ENCODE peak calls at places on chromosomes 1 and 21, in nine cellular contexts. E, D, R, X, K, I, O, L and A are unnamed samples.

GRCh38 chr1:202619528-202619927 is 90.7 kb downstream of the SYT2 start:
- DNase-seq in K (no peak), L (peak), I (no peak), O (no peak), X (peak), R (no peak), E (no peak), D (no peak), A (no peak)

GRCh38 chr1:15654091-15654690 is 29.9 kb upstream of the PLEKHM2 start:
- DNase-seq in R (no peak), L (no peak), X (no peak), I (no peak), K (no peak), D (no peak), O (no peak), E (no peak), A (no peak)

GRCh38 chr1:56424744-56425493 is 154.4 kb downstream of the PLPP3 start:
- DNase-seq in R (peak), I (no peak), K (peak), X (peak), L (peak), O (no peak), D (peak), E (peak), A (no peak)

GRCh38 chr1:51341876-51342496 is 11.6 kb upstream of the TTC39A start:
- DNase-seq in X (no peak), D (peak), O (no peak), K (peak), L (no peak), E (no peak), I (no peak), R (peak), A (no peak)

GRCh38 chr1:83559531-83559930 is 439.4 kb downstream of the TTLL7 start:
- DNase-seq in R (no peak), D (no peak), E (no peak), K (no peak), I (no peak), O (no peak), X (no peak), L (no peak), A (no peak)

GRCh38 chr1:209685835-209686234 is 10.6 kb downstream of the G0S2 start:
- DNase-seq in D (no peak), O (no peak), I (no peak), L (no peak), K (peak), X (no peak), E (no peak), R (no peak), A (no peak)

GRCh38 chr21:33976980-33977720 is 61.5 kb upstream of the ATP5PO start:
- DNase-seq in E (peak), I (peak), O (no peak), D (no peak), L (no peak), X (no peak), K (no peak), R (no peak), A (no peak)

GRCh38 chr1:226381226-226381998 is 26.5 kb downstream of the PARP1 start:
- DNase-seq in D (no peak), X (no peak), E (no peak), I (no peak), K (no peak), L (no peak), O (no peak), R (no peak), A (no peak)

GRCh38 chr1:51423098-51423821 is 92.9 kb upstream of the TTC39A start:
- DNase-seq in E (no peak), D (peak), K (peak), O (no peak), L (no peak), R (peak), I (no peak), X (no peak), A (no peak)

GRCh38 chr1:17585266-17585987 is 45.9 kb downstream of the ARHGEF10L start:
- DNase-seq in K (no peak), I (no peak), D (no peak), R (no peak), O (no peak), X (no peak), E (no peak), L (no peak), A (no peak)

GRCh38 chr1:3727042-3727824 is 25.0 kb upstream of the CCDC27 start:
- DNase-seq in O (no peak), D (peak), E (no peak), R (no peak), I (no peak), X (no peak), L (no peak), K (peak), A (peak)

GRCh38 chr21:43701936-43702784 is 16.8 kb upstream of the PDXK start:
- DNase-seq in L (no peak), K (no peak), D (no peak), I (no peak), O (no peak), X (no peak), R (no peak), E (no peak), A (no peak)

GRCh38 chr1:90922202-90922601 is 99.6 kb downstream of the ZNF644 start:
- DNase-seq in I (no peak), X (no peak), O (no peak), R (no peak), K (no peak), D (no peak), E (no peak), L (no peak), A (no peak)

GRCh38 chr1:185861630-185862029 is 127.4 kb downstream of the HMCN1 start:
- DNase-seq in O (no peak), K (no peak), L (no peak), D (no peak), X (no peak), R (no peak), E (no peak), I (no peak), A (no peak)

GRCh38 chr1:30512253-30512921 is 211.0 kb downstream of the MATN1 start:
- DNase-seq in X (no peak), L (no peak), K (peak), D (no peak), I (peak), O (no peak), R (peak), E (no peak), A (no peak)

GRCh38 chr21:15370576-15370975 is 305.8 kb upstream of the NRIP1 start:
- DNase-seq in O (no peak), K (no peak), R (no peak), D (no peak), E (no peak), I (no peak), X (no peak), L (no peak), A (no peak)

GRCh38 chr1:224329484-224329841 is 509 bp downstream of the NVL start:
- DNase-seq in E (no peak), X (no peak), I (no peak), K (no peak), L (no peak), D (no peak), R (no peak), O (no peak), A (no peak)

GRCh38 chr1:53585116-53585515 is 125.9 kb downstream of the DMRTB1 start:
- DNase-seq in K (no peak), O (no peak), I (no peak), X (peak), L (no peak), R (peak), D (no peak), E (peak), A (no peak)

GRCh38 chr21:20443558-20444155 is 554.6 kb upstream of the NCAM2 start:
- DNase-seq in E (no peak), L (no peak), K (peak), X (no peak), D (peak), O (no peak), I (no peak), R (no peak), A (peak)

GRCh38 chr1:64843675-64844074 is 98.8 kb downstream of the RAVER2 start:
- DNase-seq in R (no peak), E (no peak), I (no peak), L (no peak), K (no peak), O (no peak), X (no peak), D (no peak), A (no peak)

GRCh38 chr1:208207388-208208131 is 36.6 kb downstream of the PLXNA2 start:
- DNase-seq in L (peak), X (no peak), I (no peak), O (peak), R (peak), K (no peak), D (no peak), E (peak), A (no peak)

GRCh38 chr1:231311696-231312095 is 26.0 kb downstream of the EXOC8 start:
- DNase-seq in E (no peak), R (no peak), D (no peak), I (peak), O (no peak), L (no peak), K (no peak), X (no peak), A (no peak)

GRCh38 chr1:173504268-173504667 is 27.1 kb downstream of the PRDX6 start:
- DNase-seq in E (no peak), O (no peak), R (no peak), X (no peak), K (no peak), D (no peak), L (no peak), I (no peak), A (no peak)

DNA sequence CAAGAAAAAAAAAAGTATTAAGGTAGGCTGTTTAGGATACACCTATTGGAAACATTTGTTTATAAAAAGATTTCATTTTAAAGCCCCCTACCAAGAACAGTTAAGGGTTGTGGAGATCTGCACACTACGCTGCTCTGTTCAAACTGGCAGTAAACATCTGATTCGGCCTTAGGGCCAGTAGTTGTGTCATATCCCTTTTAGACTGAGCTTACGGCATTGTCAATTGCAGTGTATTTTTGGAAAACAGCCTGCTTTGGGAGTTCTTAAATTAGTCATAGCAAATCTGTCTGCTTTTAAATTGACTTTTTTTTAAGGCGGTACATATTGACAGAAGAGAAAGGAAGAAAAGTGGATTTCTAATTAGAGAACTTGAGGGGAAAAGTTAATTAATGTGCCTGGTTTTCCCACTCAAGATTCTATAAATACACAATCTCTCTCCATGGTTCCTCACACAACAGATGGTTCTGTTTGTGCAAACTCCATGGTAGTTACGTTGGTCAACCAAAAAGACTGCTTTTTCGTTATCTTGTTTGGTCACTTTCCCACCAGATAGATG is 1.7 kb upstream of the ELK4 start:
- DNase-seq in E (no peak), K (no peak), X (no peak), R (no peak), I (no peak), O (no peak), L (no peak), D (no peak), A (no peak)
- TF ChIP-seq CTCF in E (no peak), K (no peak), X (no peak), R (no peak), I (no peak), O (no peak), L (no peak), D (no peak), A (no peak)

GRCh38 chr1:33741749-33742148 is 122.1 kb upstream of the HMGB4 start:
- DNase-seq in R (no peak), D (no peak), L (no peak), K (no peak), I (peak), E (no peak), O (no peak), X (no peak), A (no peak)

GRCh38 chr1:33738536-33738935 is 125.3 kb upstream of the HMGB4 start:
- DNase-seq in E (no peak), O (no peak), R (no peak), L (no peak), K (no peak), I (peak), X (no peak), D (no peak), A (no peak)

GRCh38 chr1:33738976-33739375 is 124.9 kb upstream of the HMGB4 start:
- DNase-seq in L (no peak), D (no peak), X (no peak), K (no peak), I (peak), R (no peak), E (no peak), O (no peak), A (no peak)

GRCh38 chr1:33742663-33743062 is 121.2 kb upstream of the HMGB4 start:
- DNase-seq in R (no peak), L (no peak), X (no peak), O (no peak), D (no peak), E (no peak), K (no peak), I (peak), A (no peak)

DNA sequence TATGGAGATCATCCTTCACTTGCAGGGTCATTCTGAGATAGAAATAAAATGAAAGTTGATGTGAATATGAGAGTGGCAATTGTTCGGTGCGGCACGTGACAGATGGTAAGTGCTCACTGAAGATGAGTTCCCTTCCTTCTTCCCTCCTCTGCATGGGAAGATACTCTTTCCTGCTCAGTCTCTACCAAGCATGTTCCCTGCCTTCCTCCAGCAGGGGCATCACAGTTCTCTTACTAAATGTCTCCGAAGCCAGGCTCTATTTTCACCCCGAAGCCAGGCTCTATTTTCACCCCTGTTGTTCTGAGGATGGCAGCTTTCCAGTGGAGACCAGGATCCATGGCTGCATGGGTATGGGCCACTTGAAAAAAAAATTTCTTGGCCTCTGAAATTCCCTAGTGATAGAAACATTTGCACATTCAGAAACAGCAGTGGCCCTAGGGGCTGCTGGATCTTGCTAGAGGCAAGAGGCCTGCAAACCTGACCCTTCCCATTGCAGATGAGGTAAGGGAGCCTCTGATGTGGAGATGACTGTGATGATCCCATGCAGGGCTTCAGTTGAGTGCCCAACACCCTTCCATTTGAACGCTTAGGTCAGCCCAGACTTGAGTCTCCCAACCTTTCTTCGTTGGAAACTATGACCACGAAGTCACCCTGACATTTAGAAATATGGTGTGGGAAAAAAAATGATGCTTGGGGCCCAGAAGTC is 123.7 kb upstream of the HMGB4 start:
- DNase-seq in L (no peak), D (no peak), I (peak), E (no peak), O (no peak), R (no peak), K (no peak), X (no peak), A (no peak)
- TF ChIP-seq CTCF in L (no peak), D (no peak), I (no peak), E (no peak), O (no peak), R (no peak), K (no peak), X (no peak), A (no peak)

GRCh38 chr1:112358798-112359408 is 37.1 kb upstream of the CTTNBP2NL start:
- DNase-seq in R (peak), D (peak), L (peak), O (no peak), X (peak), E (peak), I (no peak), K (peak), A (peak)

GRCh38 chr1:112357467-112357866 is 38.5 kb upstream of the CTTNBP2NL start:
- DNase-seq in O (no peak), X (no peak), D (no peak), I (no peak), K (no peak), L (no peak), E (no peak), R (no peak), A (no peak)

GRCh38 chr1:112358061-112358770 is 37.8 kb upstream of the CTTNBP2NL start:
- DNase-seq in O (no peak), L (no peak), E (no peak), I (no peak), D (no peak), X (no peak), K (no peak), R (no peak), A (no peak)

GRCh38 chr1:112363636-112364035 is 32.4 kb upstream of the CTTNBP2NL start:
- DNase-seq in D (no peak), K (no peak), E (no peak), L (no peak), X (no peak), R (no peak), O (no peak), I (no peak), A (no peak)

DNA sequence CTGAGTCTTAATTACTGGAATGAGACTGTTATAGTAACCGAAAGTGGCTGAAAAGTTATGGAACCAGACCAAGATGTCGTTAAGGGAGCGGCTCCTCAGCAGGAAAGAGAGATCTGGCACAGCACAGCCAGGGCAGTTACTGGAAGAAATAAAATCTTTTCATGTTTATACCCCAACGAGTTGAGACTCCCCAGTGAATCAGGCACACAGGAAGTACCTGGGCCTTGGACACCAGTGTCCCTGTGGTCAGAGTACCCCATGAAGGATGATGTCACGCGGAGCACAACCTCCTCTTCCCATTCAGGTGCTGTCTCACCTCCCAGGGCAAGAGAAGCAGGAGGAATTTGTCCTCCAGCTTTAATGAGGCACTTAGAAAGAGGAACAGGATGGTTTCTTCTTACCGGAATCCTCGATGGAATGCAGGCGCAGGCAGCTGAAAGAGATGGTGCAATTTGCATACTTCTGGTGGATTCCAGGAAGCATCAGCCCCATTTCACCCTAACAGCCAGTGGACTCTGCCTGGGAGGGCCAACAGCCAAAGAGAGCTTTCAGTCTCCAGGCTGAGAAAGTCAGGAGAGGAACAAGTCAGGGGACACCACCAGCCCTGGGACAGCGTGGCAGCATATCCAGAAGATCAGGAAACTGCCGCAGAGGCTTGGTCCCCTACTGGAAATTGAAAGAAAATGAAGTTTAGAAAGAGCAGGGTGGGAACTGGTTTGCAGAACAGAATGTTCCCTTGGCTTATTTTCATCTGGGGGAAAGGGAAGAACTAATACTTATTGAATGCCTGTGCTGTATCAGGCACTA is 35.9 kb upstream of the CTTNBP2NL start:
- DNase-seq in X (peak), I (no peak), L (peak), K (peak), D (no peak), E (peak), O (peak), R (peak), A (no peak)
- TF ChIP-seq CTCF in X (no peak), I (peak), L (no peak), K (no peak), D (no peak), E (no peak), O (no peak), R (no peak), A (no peak)

GRCh38 chr1:79069828-79070227 is 63.3 kb upstream of the ADGRL4 start:
- DNase-seq in D (no peak), L (no peak), K (no peak), I (no peak), O (no peak), R (no peak), X (no peak), E (no peak), A (no peak)
- TF ChIP-seq CTCF in D (no peak), L (no peak), K (peak), I (no peak), O (no peak), R (peak), X (no peak), E (no peak), A (no peak)

DNA sequence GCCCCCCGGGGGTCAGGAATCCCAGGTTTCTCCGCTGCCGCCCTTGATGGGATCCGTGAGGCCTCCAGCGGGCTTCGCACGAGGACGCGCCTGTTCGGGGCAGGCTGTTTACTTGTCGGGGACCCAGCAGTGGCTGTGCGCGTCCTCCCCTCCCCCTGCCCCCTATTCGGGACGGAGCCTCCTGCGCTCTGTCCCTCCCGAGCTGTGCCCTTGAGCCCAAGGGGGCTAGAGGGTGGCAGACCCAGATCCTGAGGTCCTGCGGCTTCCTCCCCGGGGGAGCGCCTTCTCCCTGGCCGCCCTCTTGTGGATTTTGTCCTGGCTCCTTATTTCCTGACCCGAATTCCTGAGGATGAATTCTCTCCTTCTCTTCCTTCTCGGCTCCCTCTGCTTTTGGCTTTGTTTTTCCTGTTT is 38.4 kb downstream of the PIK3CD start:
- DNase-seq in D (peak), K (peak), O (no peak), I (no peak), L (peak), X (peak), R (peak), E (no peak), A (peak)
- TF ChIP-seq CTCF in D (peak), K (no peak), O (peak), I (no peak), L (no peak), X (no peak), R (no peak), E (no peak), A (no peak)

DNA sequence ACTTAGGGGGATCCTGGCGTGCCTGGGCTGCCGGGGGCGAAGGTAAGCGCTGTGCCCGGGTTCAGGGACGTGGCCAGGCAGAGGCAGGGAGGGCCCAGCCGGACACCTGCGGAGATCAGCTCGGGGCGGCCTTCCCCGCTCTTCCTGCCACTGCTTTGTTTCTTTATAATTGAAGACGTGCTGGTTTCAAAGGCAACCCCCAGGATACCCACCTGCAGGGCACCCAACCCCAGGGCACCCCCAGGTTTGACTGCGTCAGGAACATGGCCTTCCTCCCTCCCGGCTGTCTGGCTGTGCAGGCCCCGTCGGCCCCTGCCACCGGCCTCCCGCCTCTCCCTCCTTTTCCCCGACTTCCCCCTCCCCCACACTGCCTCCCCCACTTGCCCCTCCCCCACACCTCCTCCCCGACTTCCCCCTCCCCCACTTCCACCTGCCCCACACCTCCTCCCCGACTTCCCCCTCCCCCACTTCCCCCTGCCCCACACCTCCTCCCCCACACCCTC is 52.7 kb downstream of the SLC19A1 start:
- DNase-seq in R (no peak), D (no peak), I (no peak), E (no peak), O (no peak), X (no peak), L (no peak), K (no peak), A (no peak)
- TF ChIP-seq CTCF in R (no peak), D (no peak), I (no peak), E (no peak), O (no peak), X (no peak), L (no peak), K (no peak), A (no peak)

GRCh38 chr21:30605968-30606367 is 5.1 kb downstream of the KRTAP22-1 start:
- DNase-seq in D (no peak), I (no peak), L (no peak), O (no peak), E (no peak), X (no peak), K (no peak), R (no peak), A (no peak)
- TF ChIP-seq CTCF in D (no peak), I (no peak), L (no peak), O (no peak), E (no peak), X (no peak), K (no peak), R (no peak), A (no peak)

GRCh38 chr1:151718666-151719065 is 2.1 kb upstream of the CELF3 start:
- DNase-seq in X (no peak), I (no peak), O (no peak), D (no peak), R (no peak), K (no peak), L (no peak), E (no peak), A (no peak)
- TF ChIP-seq CTCF in X (no peak), I (no peak), O (no peak), D (no peak), R (no peak), K (no peak), L (no peak), E (no peak), A (no peak)